ENCODE peak calls at places on chromosomes 13 and 19, in nine cellular contexts. L, R, C, U, O, E, G, A and V are unnamed samples.
A peak's percentile ranks its signal among the peaks of the same experiment; 100 is the strongest.

GRCh38 chr13:64158910-64159309 is 2743.3 kb upstream of the PCDH20 start:
- DNase-seq in L (no peak), R (no peak), C (peak; percentile 6), U (no peak), O (no peak), E (no peak), G (no peak), A (peak; percentile 92), V (no peak)

GRCh38 chr13:25384747-25385270 is 13.0 kb downstream of the ATP8A2 start:
- DNase-seq in L (no peak), R (no peak), C (no peak), U (no peak), O (no peak), E (no peak), G (no peak), A (no peak), V (no peak)

GRCh38 chr19:19146000-19146608 is 7.8 kb upstream of the TMEM161A start:
- DNase-seq in L (peak; percentile 75), R (peak; percentile 75), C (peak; percentile 52), U (peak; percentile 72), O (peak; percentile 95), E (peak; percentile 55), G (peak; percentile 29), A (peak; percentile 59), V (peak; percentile 26)

GRCh38 chr13:43094901-43095300 is 71.5 kb downstream of the DNAJC15 start:
- DNase-seq in L (no peak), R (no peak), C (peak; percentile 23), U (no peak), O (no peak), E (no peak), G (no peak), A (no peak), V (no peak)

GRCh38 chr13:76822691-76823267 is 63.4 kb downstream of the KCTD12 start:
- DNase-seq in L (no peak), R (no peak), C (peak; percentile 74), U (no peak), O (no peak), E (peak; percentile 10), G (no peak), A (peak; percentile 71), V (no peak)

GRCh38 chr19:55454787-55455243 is 6.6 kb downstream of the ISOC2 start:
- DNase-seq in L (no peak), R (no peak), C (peak; percentile 70), U (peak; percentile 71), O (no peak), E (peak; percentile 78), G (no peak), A (peak; percentile 22), V (peak; percentile 62)

GRCh38 chr19:49142866-49143335 is 12.3 kb downstream of the HRC start:
- DNase-seq in L (no peak), R (peak; percentile 91), C (peak; percentile 96), U (peak; percentile 98), O (peak; percentile 88), E (peak; percentile 93), G (peak; percentile 69), A (peak; percentile 92), V (peak; percentile 90)

GRCh38 chr19:47257411-47258169 is 1.3 kb downstream of the CCDC9 start:
- DNase-seq in L (no peak), R (no peak), C (no peak), U (no peak), O (peak; percentile 77), E (no peak), G (no peak), A (no peak), V (no peak)

GRCh38 chr13:73870970-73871935 is 263.0 kb downstream of the KLF12 start:
- DNase-seq in L (no peak), R (no peak), C (peak; percentile 86), U (no peak), O (no peak), E (no peak), G (peak; percentile 79), A (peak; percentile 22), V (no peak)

GRCh38 chr13:61453121-61453520 is 37.5 kb upstream of the PCDH20 start:
- DNase-seq in L (no peak), R (no peak), C (no peak), U (no peak), O (no peak), E (no peak), G (no peak), A (no peak), V (no peak)

GRCh38 chr19:12773571-12773970 is 1.8 kb downstream of the HOOK2 start:
- DNase-seq in L (no peak), R (no peak), C (peak; percentile 65), U (no peak), O (no peak), E (peak; percentile 44), G (no peak), A (no peak), V (no peak)

GRCh38 chr19:9187191-9187590 is 8.4 kb downstream of the OR7D2 start:
- DNase-seq in L (no peak), R (no peak), C (no peak), U (no peak), O (no peak), E (no peak), G (no peak), A (no peak), V (no peak)

GRCh38 chr13:49292742-49293498 is 45.2 kb downstream of the CDADC1 start:
- DNase-seq in L (no peak), R (no peak), C (peak; percentile 7), U (no peak), O (no peak), E (no peak), G (peak; percentile 77), A (peak; percentile 75), V (peak; percentile 45)

GRCh38 chr13:30864352-30865130 is 41.5 kb upstream of the MEDAG start:
- DNase-seq in L (no peak), R (no peak), C (peak; percentile 89), U (peak; percentile 18), O (no peak), E (no peak), G (peak; percentile 89), A (peak; percentile 83), V (no peak)

GRCh38 chr13:44912617-44913016 is 76.7 kb downstream of the NUFIP1 start:
- DNase-seq in L (no peak), R (no peak), C (no peak), U (no peak), O (no peak), E (no peak), G (no peak), A (no peak), V (no peak)

GRCh38 chr13:110617326-110618072 is 2.2 kb downstream of the NAXD start:
- DNase-seq in L (no peak), R (no peak), C (peak; percentile 76), U (no peak), O (no peak), E (no peak), G (peak; percentile 79), A (peak; percentile 88), V (no peak)

GRCh38 chr13:32031025-32031814 is at the start of gene FRY:
- DNase-seq in L (peak; percentile 3), R (peak; percentile 63), C (peak; percentile 78), U (peak; percentile 93), O (peak; percentile 94), E (peak; percentile 41), G (no peak), A (peak; percentile 55), V (peak; percentile 6)

GRCh38 chr13:50459046-50459445 is 384.4 kb downstream of the DLEU7 start:
- DNase-seq in L (no peak), R (no peak), C (no peak), U (no peak), O (no peak), E (no peak), G (no peak), A (no peak), V (no peak)

GRCh38 chr13:31540316-31540715 is 199.0 kb upstream of the RXFP2 start:
- DNase-seq in L (no peak), R (no peak), C (peak; percentile 22), U (no peak), O (no peak), E (no peak), G (no peak), A (no peak), V (no peak)

GRCh38 chr19:43667524-43668405 is 2.2 kb downstream of the PLAUR start:
- DNase-seq in L (no peak), R (no peak), C (no peak), U (peak; percentile 16), O (peak; percentile 85), E (no peak), G (no peak), A (no peak), V (peak; percentile 2)

GRCh38 chr13:97395437-97396136 is 38.4 kb upstream of the RAP2A start:
- DNase-seq in L (no peak), R (no peak), C (peak; percentile 79), U (no peak), O (no peak), E (peak; percentile 12), G (no peak), A (no peak), V (no peak)

DNA sequence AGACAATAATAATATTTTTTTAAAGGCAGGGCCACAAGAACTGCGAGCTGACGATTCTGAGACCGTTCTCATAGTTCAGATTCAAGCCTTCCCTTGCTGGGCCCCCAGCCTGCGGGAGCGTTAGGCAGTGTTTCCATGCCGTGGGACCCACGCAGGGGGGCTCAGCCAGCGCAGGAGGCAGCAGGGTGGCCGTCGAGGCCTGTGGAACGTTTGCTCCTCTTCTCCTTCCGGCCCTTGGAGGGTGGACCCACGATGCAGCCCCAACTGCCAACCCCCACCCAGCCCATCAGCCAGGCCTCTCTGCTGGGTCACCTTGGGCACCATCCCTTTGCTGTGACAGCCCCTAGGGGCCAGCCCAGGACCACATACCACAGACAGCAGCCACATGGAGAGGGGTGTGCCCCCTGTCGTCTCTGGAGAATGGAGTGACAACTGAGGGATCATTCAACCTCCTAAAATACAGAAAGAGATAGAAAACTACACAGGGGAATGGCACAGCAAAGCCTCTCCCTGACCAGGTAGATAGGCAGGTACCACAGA is 46.8 kb downstream of the PDCD5 start:
- DNase-seq in L (no peak), R (no peak), C (no peak), U (no peak), O (no peak), E (no peak), G (no peak), A (no peak), V (no peak)
- H3K27ac ChIP-seq in L (no peak overlapping the region), R (no peak overlapping the region), C (no peak overlapping the region), U (no peak overlapping the region), O (no peak overlapping the region), E (no peak overlapping the region), G (no peak overlapping the region), A (no peak overlapping the region), V (no peak overlapping the region)

GRCh38 chr19:29682236-29682895 is 17.1 kb downstream of the PLEKHF1 start:
- DNase-seq in L (no peak), R (no peak), C (no peak), U (no peak), O (peak; percentile 74), E (no peak), G (no peak), A (no peak), V (no peak)
- H3K27ac ChIP-seq in L (no peak overlapping the region), R (peak overlapping the region; percentile 76), C (no peak overlapping the region), U (no peak overlapping the region), O (no peak overlapping the region), E (no peak overlapping the region), G (no peak overlapping the region), A (no peak overlapping the region), V (peak overlapping the region; percentile 100)

GRCh38 chr13:24273926-24274325 is 35.5 kb upstream of the C1QTNF9 start:
- DNase-seq in L (no peak), R (no peak), C (no peak), U (no peak), O (no peak), E (no peak), G (no peak), A (no peak), V (no peak)
- H3K27ac ChIP-seq in L (peak overlapping the region; percentile 7), R (no peak overlapping the region), C (no peak overlapping the region), U (no peak overlapping the region), O (peak overlapping the region; percentile 93), E (no peak overlapping the region), G (peak overlapping the region; percentile 70), A (no peak overlapping the region), V (no peak overlapping the region)

GRCh38 chr13:95235944-95236343 is 65.3 kb downstream of the ABCC4 start:
- DNase-seq in L (no peak), R (no peak), C (no peak), U (no peak), O (no peak), E (no peak), G (no peak), A (peak; percentile 26), V (no peak)
- H3K27ac ChIP-seq in L (no peak overlapping the region), R (no peak overlapping the region), C (no peak overlapping the region), U (no peak overlapping the region), O (no peak overlapping the region), E (peak overlapping the region; percentile 48), G (no peak overlapping the region), A (no peak overlapping the region), V (no peak overlapping the region)